ENCODE peak calls at places on chromosomes 13 and 19, in six cellular contexts. L is right atrium auricular region, K is mesendoderm, P is lower lobe of right lung, A is pancreas, N is AG04450. V is an unnamed sample.

GRCh38 chr13:44093607-44094583 is 214.2 kb downstream of the LACC1 start:
- DNase-seq in L (no peak), A (no peak), P (no peak), N (no peak), K (peak), V (no peak)

GRCh38 chr13:57925250-57925649 is 293.7 kb downstream of the PCDH17 start:
- DNase-seq in A (no peak), K (no peak), N (no peak), L (no peak), P (no peak), V (no peak)

GRCh38 chr19:1295169-1296012 is 9.7 kb downstream of the EFNA2 start:
- DNase-seq in L (no peak), K (no peak), N (no peak), P (no peak), A (no peak), V (peak)

GRCh38 chr19:35270381-35270811 is 1.6 kb downstream of the USF2 start:
- DNase-seq in P (no peak), A (no peak), K (no peak), N (no peak), L (no peak), V (no peak)

GRCh38 chr13:19888799-19889198 is 25.4 kb upstream of the ZMYM5 start:
- DNase-seq in N (no peak), A (no peak), K (no peak), L (no peak), P (no peak), V (no peak)

GRCh38 chr13:69524459-69525155 is 583.0 kb upstream of the ATXN8OS start:
- DNase-seq in P (no peak), A (no peak), N (no peak), K (peak), L (no peak), V (no peak)

GRCh38 chr13:41310963-41311606 is at the start of gene NAA16:
- DNase-seq in N (peak), A (peak), L (peak), K (peak), P (peak), V (peak)

GRCh38 chr13:36764957-36765356 is 54.1 kb upstream of the RFXAP start:
- DNase-seq in A (no peak), P (no peak), N (no peak), K (peak), L (no peak), V (peak)

GRCh38 chr13:87536499-87536898 is 134.7 kb upstream of the SLITRK5 start:
- DNase-seq in L (no peak), P (no peak), K (no peak), N (no peak), A (no peak), V (no peak)

GRCh38 chr13:113792821-113793717 is 34.0 kb downstream of the TMEM255B start:
- DNase-seq in P (no peak), K (no peak), N (no peak), L (no peak), A (no peak), V (no peak)

GRCh38 chr19:44947041-44947581 is 1.3 kb downstream of the APOC2 start:
- DNase-seq in P (no peak), K (no peak), L (no peak), A (no peak), N (no peak), V (no peak)

GRCh38 chr13:112748947-112749346 is 59.1 kb downstream of the ATP11A start:
- DNase-seq in K (no peak), A (no peak), P (no peak), N (no peak), L (peak), V (no peak)

GRCh38 chr13:95352486-95352885 is 51.2 kb upstream of the ABCC4 start:
- DNase-seq in N (no peak), P (no peak), K (no peak), A (no peak), L (no peak), V (no peak)

GRCh38 chr19:35894342-35894741 is 6.0 kb downstream of the NFKBID start:
- DNase-seq in K (no peak), L (no peak), N (no peak), A (no peak), P (no peak), V (no peak)

GRCh38 chr19:32708457-32708856 is 11.1 kb upstream of the TDRD12 start:
- DNase-seq in N (no peak), L (no peak), A (no peak), K (no peak), P (no peak), V (no peak)

GRCh38 chr19:19230505-19230904 is 18.7 kb downstream of the NCAN start:
- DNase-seq in L (no peak), N (no peak), P (no peak), K (no peak), A (no peak), V (no peak)

GRCh38 chr19:16496613-16496983 is 404 bp downstream of the C19orf44 start:
- DNase-seq in P (no peak), A (no peak), K (no peak), L (peak), N (no peak), V (no peak)

GRCh38 chr13:44576396-44577235 is 486 bp upstream of the TSC22D1 start:
- DNase-seq in L (no peak), P (peak), A (no peak), K (no peak), N (no peak), V (no peak)

GRCh38 chr13:45548281-45548680 is 67.3 kb downstream of the ERICH6B start:
- DNase-seq in K (peak), L (no peak), N (no peak), A (no peak), P (no peak), V (no peak)

GRCh38 chr13:75637101-75637774 is 1.1 kb downstream of the LMO7 start:
- DNase-seq in K (peak), A (no peak), P (no peak), N (no peak), L (no peak), V (no peak)

GRCh38 chr13:98332222-98332621 is 155.2 kb upstream of the RNF113B start:
- DNase-seq in K (no peak), N (no peak), L (no peak), A (no peak), P (no peak), V (no peak)

GRCh38 chr19:17739121-17739875 is 12.0 kb upstream of the FCHO1 start:
- DNase-seq in A (no peak), L (no peak), K (no peak), N (no peak), P (peak), V (no peak)

GRCh38 chr19:44954278-44954648 is 917 bp upstream of the CLPTM1 start:
- DNase-seq in A (no peak), L (no peak), K (no peak), N (no peak), P (no peak), V (no peak)

GRCh38 chr13:28582225-28582891 is 76.6 kb upstream of the POMP start:
- DNase-seq in A (no peak), N (no peak), L (no peak), K (peak), P (no peak), V (no peak)

GRCh38 chr13:46648166-46648607 is 95.2 kb downstream of the LRCH1 start:
- DNase-seq in K (peak), A (no peak), N (no peak), L (no peak), P (no peak), V (no peak)

GRCh38 chr19:10553087-10553667 is 9.5 kb downstream of the ATG4D start:
- DNase-seq in A (peak), P (no peak), K (no peak), L (no peak), N (no peak), V (no peak)
- H3K27ac ChIP-seq in A (no peak), P (no peak), K (no peak), L (no peak), N (no peak), V (no peak)

GRCh38 chr19:7522923-7523667 is 671 bp downstream of the MCOLN1 start:
- DNase-seq in L (no peak), K (no peak), N (no peak), P (peak), A (peak), V (no peak)
- H3K27ac ChIP-seq in L (peak), K (no peak), N (no peak), P (peak), A (no peak), V (no peak)

GRCh38 chr19:7507884-7508283 is 8.0 kb upstream of the ZNF358 start:
- DNase-seq in N (peak), L (peak), K (peak), A (peak), P (peak), V (peak)
- H3K27ac ChIP-seq in N (no peak), L (no peak), K (no peak), A (no peak), P (no peak), V (no peak)

DNA sequence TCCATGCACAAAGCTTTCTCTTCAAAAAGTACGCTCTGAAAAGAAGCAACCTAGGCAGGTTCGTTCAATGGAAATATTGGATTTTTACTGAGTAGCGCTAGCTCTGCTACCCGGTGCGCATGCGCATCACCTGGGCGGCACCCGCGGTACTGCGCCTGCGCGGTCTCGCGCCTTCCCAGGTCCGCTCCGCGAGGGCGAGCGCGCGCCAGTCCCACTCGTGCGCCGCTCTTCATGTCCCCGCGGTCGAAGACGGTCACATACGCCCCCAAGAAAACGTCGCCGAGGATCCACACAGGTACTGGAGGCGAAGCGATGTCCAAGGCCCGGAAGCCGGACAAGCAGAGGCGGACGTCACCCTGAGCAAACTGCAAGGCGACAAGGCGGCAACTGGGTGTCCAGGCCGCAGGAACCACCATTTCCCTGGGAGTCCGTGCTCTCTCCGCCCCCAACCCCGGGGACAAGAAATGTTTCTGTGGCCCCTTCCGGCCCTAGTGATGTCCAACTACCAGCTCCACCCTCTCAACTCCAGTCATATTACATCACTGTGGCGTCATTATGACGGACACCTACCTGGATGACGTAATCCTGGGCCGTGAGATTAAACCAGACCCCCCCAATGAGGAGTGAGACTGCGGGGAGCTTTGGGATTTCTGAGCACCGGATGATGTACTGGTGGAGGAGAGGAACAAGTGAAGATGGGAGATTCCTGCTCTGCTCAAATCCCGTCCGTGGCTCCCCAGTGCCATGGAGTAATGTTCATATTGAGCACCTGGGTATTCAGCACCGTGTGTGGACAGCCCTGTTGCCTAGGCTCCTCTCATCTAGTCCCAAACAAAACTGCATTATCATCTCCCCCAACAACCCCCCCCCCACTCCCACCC is 4.8 kb upstream of the KCNC3 start:
- DNase-seq in A (peak), L (peak), K (no peak), P (peak), N (peak), V (peak)
- H3K27ac ChIP-seq in A (peak), L (peak), K (peak), P (peak), N (no peak), V (no peak)

GRCh38 chr13:32134991-32135390 is 103.4 kb downstream of the FRY start:
- DNase-seq in N (no peak), K (no peak), L (no peak), P (no peak), A (no peak), V (no peak)
- H3K27ac ChIP-seq in N (no peak), K (no peak), L (peak), P (peak), A (no peak), V (no peak)

GRCh38 chr13:85525411-85525810 is 273.8 kb downstream of the SLITRK6 start:
- DNase-seq in L (no peak), N (no peak), A (no peak), K (no peak), P (no peak), V (no peak)

GRCh38 chr13:85529216-85529590 is 270.0 kb downstream of the SLITRK6 start:
- DNase-seq in P (no peak), L (no peak), N (no peak), K (peak), A (no peak), V (no peak)

GRCh38 chr13:85528578-85529215 is 270.5 kb downstream of the SLITRK6 start:
- DNase-seq in K (peak), L (no peak), N (peak), P (no peak), A (no peak), V (no peak)
- H3K27ac ChIP-seq in K (no peak), L (no peak), N (peak), P (no peak), A (no peak), V (no peak)

DNA sequence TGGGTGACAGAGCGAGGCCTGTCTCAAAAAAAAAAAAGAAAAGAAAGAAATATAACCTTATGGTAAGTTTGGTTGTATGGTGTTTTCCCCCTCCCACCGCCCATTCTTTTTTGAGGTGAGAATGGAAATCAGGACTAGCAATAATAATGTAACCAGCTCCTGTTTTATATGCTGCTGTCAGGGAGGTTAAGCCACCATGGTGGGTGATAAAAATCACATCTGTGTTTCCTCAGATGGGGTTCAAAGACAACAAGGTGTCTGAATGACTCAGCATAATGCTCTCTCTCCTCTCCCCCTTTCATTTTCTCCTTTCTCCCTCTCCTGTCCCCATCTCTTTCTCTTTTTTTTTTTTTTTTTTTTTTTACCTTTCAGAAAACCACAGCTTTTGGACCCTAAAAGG is 28.3 kb upstream of the GARRE1 start:
- DNase-seq in N (no peak), L (no peak), K (no peak), A (no peak), P (no peak), V (no peak)
- H3K27ac ChIP-seq in N (no peak), L (no peak), K (no peak), A (no peak), P (no peak), V (no peak)

DNA sequence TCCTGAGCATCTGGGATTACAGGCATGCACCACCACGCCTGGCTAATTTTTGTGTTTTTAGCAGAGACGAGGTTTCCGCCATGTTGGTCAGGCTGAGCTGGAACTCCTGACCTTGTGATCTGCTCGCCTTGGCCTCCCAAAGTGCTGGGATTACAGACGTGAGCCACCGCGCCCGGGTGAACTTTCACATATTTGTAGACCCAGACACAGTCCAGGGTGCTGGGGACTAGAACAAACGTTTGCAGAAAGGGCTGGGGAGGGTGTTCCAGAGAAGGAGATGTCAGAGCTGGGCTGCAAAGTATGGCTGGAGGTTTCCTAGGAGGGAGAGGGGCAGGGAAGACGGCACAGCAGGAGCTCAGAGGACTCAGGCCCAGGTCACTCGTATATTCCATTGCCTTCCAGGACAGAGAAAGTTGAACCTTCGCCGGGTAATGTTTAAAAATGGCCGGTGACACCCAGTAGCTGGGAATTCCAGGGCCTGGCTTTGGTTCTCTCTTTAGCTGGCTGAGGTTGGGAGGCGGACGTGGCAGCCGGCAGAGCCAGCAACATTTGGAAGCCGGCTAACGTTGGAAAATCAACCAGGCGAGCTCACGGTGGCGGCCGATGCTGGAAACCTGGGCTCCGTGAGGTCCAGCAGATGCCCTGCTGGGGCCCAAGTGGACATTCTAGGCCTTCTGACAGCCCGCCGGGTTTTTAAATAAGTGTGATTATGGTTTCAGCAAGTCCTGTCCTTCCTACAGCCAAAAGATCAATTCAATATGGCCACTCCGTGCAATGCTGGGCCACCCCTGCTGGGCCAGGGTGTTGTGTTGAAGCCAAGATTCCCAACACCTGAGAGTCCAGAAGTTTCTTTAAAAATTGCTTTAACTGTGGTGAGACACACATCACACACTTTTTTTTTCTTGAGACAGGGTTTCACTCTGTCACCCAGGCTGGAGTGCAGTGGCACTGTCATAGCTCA is 41.5 kb downstream of the NFIC start:
- DNase-seq in L (peak), K (no peak), A (no peak), N (no peak), P (no peak), V (no peak)
- H3K27ac ChIP-seq in L (peak), K (no peak), A (peak), N (peak), P (peak), V (no peak)

DNA sequence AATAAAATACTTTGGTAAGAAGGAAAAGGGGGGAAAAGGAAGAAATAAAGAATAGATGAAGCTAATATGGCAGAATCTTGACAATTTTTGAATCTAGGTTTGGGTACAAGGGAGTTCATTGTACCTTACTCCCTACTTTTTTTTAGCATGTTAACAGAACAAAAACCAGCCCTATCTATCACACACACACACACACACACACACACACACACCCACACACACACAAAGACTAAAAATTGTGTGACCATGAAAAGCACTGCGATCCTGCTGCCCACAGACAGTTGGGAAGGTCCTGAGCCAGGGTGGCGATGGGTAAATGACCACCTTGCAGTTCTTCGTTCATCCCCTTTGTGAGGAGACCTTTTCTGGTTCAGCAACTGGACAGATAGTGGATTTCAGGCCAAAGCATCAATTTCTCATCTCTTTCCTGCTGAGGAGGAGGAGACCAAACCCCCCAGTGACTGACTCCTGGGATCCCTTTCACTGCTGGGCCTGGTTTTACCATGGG is 91.8 kb downstream of the SIPA1L3 start:
- DNase-seq in A (no peak), L (no peak), P (no peak), N (no peak), K (no peak), V (no peak)
- H3K27ac ChIP-seq in A (no peak), L (peak), P (peak), N (peak), K (no peak), V (no peak)